ENCODE peak calls at places on chromosome 16, in five cellular contexts. One of them, this sample, is unnamed.
A peak's percentile ranks its signal among the peaks of the same experiment; 100 is the strongest.

GRCh38 chr16:11677959-11678881 is 10.0 kb downstream of the SNN start:
- DNase-seq in HCT116: no peak
- DNase-seq in H1: no peak
- DNase-seq in K562: no peak
- DNase-seq in HepG2: no peak
- DNase-seq in this sample: peak; percentile 61

GRCh38 chr16:24883714-24884151 is 38.0 kb downstream of the SLC5A11 start:
- DNase-seq in HCT116: no peak
- DNase-seq in K562: peak; percentile 51
- DNase-seq in H1: no peak
- DNase-seq in HepG2: no peak
- DNase-seq in this sample: no peak

GRCh38 chr16:73172621-73173312 is 124.8 kb upstream of the ZFHX3 start:
- DNase-seq in HepG2: no peak
- DNase-seq in HCT116: no peak
- DNase-seq in H1: no peak
- DNase-seq in K562: peak; percentile 34
- DNase-seq in this sample: no peak

GRCh38 chr16:70737377-70738082 is 51.7 kb upstream of the MTSS2 start:
- DNase-seq in HCT116: no peak
- DNase-seq in HepG2: no peak
- DNase-seq in H1: no peak
- DNase-seq in K562: no peak
- DNase-seq in this sample: peak; percentile 81

GRCh38 chr16:9092282-9092962 is 978 bp downstream of the HAPSTR1 start:
- DNase-seq in HepG2: peak; percentile 41
- DNase-seq in H1: no peak
- DNase-seq in HCT116: no peak
- DNase-seq in K562: peak; percentile 42
- DNase-seq in this sample: no peak

GRCh38 chr16:50407351-50407750 is 38.6 kb upstream of the BRD7 start:
- DNase-seq in HepG2: no peak
- DNase-seq in K562: no peak
- DNase-seq in HCT116: no peak
- DNase-seq in H1: no peak
- DNase-seq in this sample: no peak

GRCh38 chr16:48188449-48189102 is 32.8 kb upstream of the ABCC12 start:
- DNase-seq in HCT116: no peak
- DNase-seq in H1: no peak
- DNase-seq in HepG2: peak; percentile 75
- DNase-seq in K562: no peak
- DNase-seq in this sample: peak; percentile 89

GRCh38 chr16:10610499-10611184 is 30.2 kb upstream of the EMP2 start:
- DNase-seq in H1: no peak
- DNase-seq in K562: no peak
- DNase-seq in HepG2: peak; percentile 92
- DNase-seq in HCT116: no peak
- DNase-seq in this sample: no peak

GRCh38 chr16:15556130-15556529 is 86.8 kb downstream of the MARF1 start:
- DNase-seq in H1: no peak
- DNase-seq in HCT116: no peak
- DNase-seq in HepG2: no peak
- DNase-seq in K562: no peak
- DNase-seq in this sample: no peak

GRCh38 chr16:75320435-75320834 is 69.0 kb upstream of the BCAR1 start:
- DNase-seq in HepG2: peak; percentile 41
- DNase-seq in H1: no peak
- DNase-seq in HCT116: no peak
- DNase-seq in K562: peak; percentile 19
- DNase-seq in this sample: no peak

GRCh38 chr16:68480084-68480995 is 32.0 kb upstream of the SMPD3 start:
- DNase-seq in HCT116: no peak
- DNase-seq in H1: no peak
- DNase-seq in K562: no peak
- DNase-seq in HepG2: no peak
- DNase-seq in this sample: no peak

GRCh38 chr16:68481636-68482035 is 33.3 kb upstream of the SMPD3 start:
- DNase-seq in H1: no peak
- DNase-seq in HCT116: no peak
- DNase-seq in K562: no peak
- DNase-seq in HepG2: no peak
- DNase-seq in this sample: no peak

GRCh38 chr16:68478526-68479249 is 30.4 kb upstream of the SMPD3 start:
- DNase-seq in HCT116: no peak
- DNase-seq in K562: no peak
- DNase-seq in HepG2: no peak
- DNase-seq in H1: no peak
- DNase-seq in this sample: no peak

GRCh38 chr16:68475071-68475470 is 26.8 kb upstream of the SMPD3 start:
- DNase-seq in HepG2: no peak
- DNase-seq in HCT116: no peak
- DNase-seq in K562: no peak
- DNase-seq in H1: no peak
- DNase-seq in this sample: no peak

DNA sequence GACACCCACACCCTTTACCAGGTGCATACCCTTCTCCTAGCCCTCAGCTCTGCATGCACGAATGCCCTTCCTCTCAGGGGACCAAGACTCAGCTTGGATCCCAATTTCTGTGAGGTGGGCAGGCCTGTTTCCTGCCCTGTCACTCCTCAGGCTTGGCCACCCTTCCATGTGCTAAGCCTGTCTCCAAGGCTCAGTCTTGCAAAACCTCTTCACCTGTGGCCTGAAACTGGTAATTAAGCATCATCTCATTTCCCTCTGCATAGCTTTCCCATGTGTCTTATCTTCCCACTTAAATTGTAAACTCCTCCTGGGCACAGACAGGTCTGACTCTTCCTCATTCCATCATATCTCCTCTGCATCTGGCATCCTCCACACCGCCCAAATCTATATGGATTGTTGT is 31.0 kb upstream of the SMPD3 start:
- DNase-seq in HCT116: no peak
- DNase-seq in HepG2: no peak
- DNase-seq in K562: no peak
- DNase-seq in H1: no peak
- DNase-seq in this sample: no peak
- TF ChIP-seq SRF in HCT116: no peak
- TF ChIP-seq SRF in HepG2: no peak
- TF ChIP-seq SRF in K562: no peak
- TF ChIP-seq SRF in H1: no peak
- TF ChIP-seq SRF in this sample: no peak

GRCh38 chr16:81798311-81799137 is 19.4 kb downstream of the PLCG2 start:
- DNase-seq in K562: no peak
- DNase-seq in H1: no peak
- DNase-seq in HepG2: no peak
- DNase-seq in HCT116: no peak
- DNase-seq in this sample: peak; percentile 97

GRCh38 chr16:81796035-81796434 is 16.9 kb downstream of the PLCG2 start:
- DNase-seq in HepG2: no peak
- DNase-seq in K562: no peak
- DNase-seq in HCT116: no peak
- DNase-seq in H1: no peak
- DNase-seq in this sample: no peak

GRCh38 chr16:81796585-81797346 is 17.7 kb downstream of the PLCG2 start:
- DNase-seq in HCT116: no peak
- DNase-seq in H1: no peak
- DNase-seq in K562: no peak
- DNase-seq in HepG2: no peak
- DNase-seq in this sample: no peak

GRCh38 chr16:81799138-81799504 is 20.0 kb downstream of the PLCG2 start:
- DNase-seq in H1: no peak
- DNase-seq in HepG2: no peak
- DNase-seq in HCT116: no peak
- DNase-seq in K562: no peak
- DNase-seq in this sample: no peak

DNA sequence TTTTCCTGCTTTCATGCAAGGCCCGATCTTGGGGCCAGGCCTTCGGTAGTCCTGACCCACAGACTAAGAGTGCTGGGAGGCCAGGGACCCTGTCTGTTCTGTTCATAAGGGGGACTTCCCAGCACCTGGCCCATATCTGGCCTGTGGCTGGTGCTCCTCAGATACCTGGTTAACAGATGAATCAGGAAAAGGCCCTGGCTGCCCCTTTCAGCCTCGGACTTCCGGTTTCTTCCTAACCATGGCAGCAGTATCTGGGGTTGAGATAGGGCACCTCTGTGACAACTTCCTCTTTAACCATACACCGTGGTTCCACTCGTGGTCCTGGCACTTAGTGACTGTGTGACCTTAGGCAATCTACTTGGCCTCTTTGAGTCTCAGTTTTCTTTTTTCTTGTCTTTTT is 18.4 kb downstream of the PLCG2 start:
- DNase-seq in K562: no peak
- DNase-seq in HCT116: no peak
- DNase-seq in H1: no peak
- DNase-seq in HepG2: no peak
- DNase-seq in this sample: peak; percentile 95
- TF ChIP-seq SRF in K562: no peak
- TF ChIP-seq SRF in HCT116: no peak
- TF ChIP-seq SRF in H1: no peak
- TF ChIP-seq SRF in HepG2: no peak
- TF ChIP-seq SRF in this sample: peak; percentile 40

GRCh38 chr16:54281535-54282201 is 4.9 kb downstream of the IRX3 start:
- DNase-seq in HCT116: no peak
- DNase-seq in K562: no peak
- DNase-seq in HepG2: no peak
- DNase-seq in H1: no peak
- DNase-seq in this sample: no peak

GRCh38 chr16:54283735-54284318 is 2.8 kb downstream of the IRX3 start:
- DNase-seq in H1: no peak
- DNase-seq in HepG2: no peak
- DNase-seq in HCT116: no peak
- DNase-seq in K562: no peak
- DNase-seq in this sample: no peak

GRCh38 chr16:54280751-54281150 is 5.8 kb downstream of the IRX3 start:
- DNase-seq in HCT116: peak; percentile 13
- DNase-seq in H1: no peak
- DNase-seq in K562: no peak
- DNase-seq in HepG2: no peak
- DNase-seq in this sample: no peak

GRCh38 chr16:54282923-54283734 is 3.5 kb downstream of the IRX3 start:
- DNase-seq in HepG2: no peak
- DNase-seq in HCT116: no peak
- DNase-seq in K562: no peak
- DNase-seq in H1: no peak
- DNase-seq in this sample: no peak

GRCh38 chr16:54282202-54282922 is 4.2 kb downstream of the IRX3 start:
- DNase-seq in HCT116: peak; percentile 15
- DNase-seq in HepG2: no peak
- DNase-seq in H1: no peak
- DNase-seq in K562: peak; percentile 73
- DNase-seq in this sample: no peak
- TF ChIP-seq SRF in HCT116: no peak
- TF ChIP-seq SRF in HepG2: no peak
- TF ChIP-seq SRF in H1: no peak
- TF ChIP-seq SRF in K562: no peak
- TF ChIP-seq SRF in this sample: no peak

DNA sequence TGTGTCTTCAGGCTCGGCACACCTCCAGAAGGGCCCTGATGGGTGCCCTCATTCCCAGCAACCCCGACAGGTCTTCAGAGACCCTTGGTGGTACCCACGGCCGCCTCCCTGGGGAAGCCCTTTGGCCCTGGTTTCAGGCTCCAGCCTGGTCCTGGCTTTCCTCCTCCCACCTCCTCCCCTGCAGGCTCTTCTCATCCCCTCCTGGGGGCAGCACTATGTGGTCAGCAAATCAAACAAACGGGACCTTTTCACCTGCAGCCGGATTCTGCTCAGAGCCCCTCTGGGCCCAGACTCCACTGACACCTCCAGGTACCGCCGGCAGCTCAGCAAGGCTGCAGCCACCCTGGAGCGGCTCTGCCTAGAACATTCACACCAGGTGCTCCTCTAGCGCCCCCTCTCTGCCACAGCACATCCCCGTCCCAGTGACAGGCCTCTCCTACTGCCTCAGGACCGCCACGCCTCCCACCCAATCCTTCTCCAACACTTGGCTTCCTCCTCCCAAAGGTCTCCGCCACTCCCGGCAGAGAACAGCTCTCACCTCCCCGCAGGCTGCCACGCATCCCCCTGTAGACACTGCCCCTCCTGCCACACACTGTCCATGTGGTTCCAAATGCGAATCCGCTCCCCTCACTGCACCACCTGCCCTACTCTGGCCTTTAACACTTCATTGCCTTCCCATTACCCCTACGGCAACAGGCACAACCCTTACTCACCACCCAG is 12.0 kb downstream of the CORO7 start:
- DNase-seq in HepG2: peak; percentile 51
- DNase-seq in K562: peak; percentile 72
- DNase-seq in HCT116: no peak
- DNase-seq in H1: peak; percentile 72
- DNase-seq in this sample: no peak
- TF ChIP-seq SRF in HepG2: no peak
- TF ChIP-seq SRF in K562: no peak
- TF ChIP-seq SRF in HCT116: no peak
- TF ChIP-seq SRF in H1: no peak
- TF ChIP-seq SRF in this sample: no peak

This sample was measured in GM12878.